ENCODE peak calls at places on chromosome 9, in eight cellular contexts. K is stomach; U is sigmoid colon; S is PC-9; F is upper lobe of right lung; X is body of pancreas; B is IMR-90; N is CD8-positive, alpha-beta T cell. A is an unnamed sample. For H3K36me3, the result is how much of the 10 kb centered on the place peaks cover.

GRCh38 chr9:32899181-32899580 is 102.2 kb downstream of the APTX start:
- DNase-seq in K (no peak), B (no peak), S (no peak), N (no peak), F (no peak), X (no peak), U (no peak), A (no peak)

GRCh38 chr9:121645853-121646807 is 5.3 kb upstream of the DAB2IP start:
- DNase-seq in K (no peak), U (no peak), N (no peak), S (no peak), X (no peak), F (no peak), B (no peak), A (no peak)

GRCh38 chr9:129481824-129482511 is 138.9 kb downstream of the C9orf50 start:
- DNase-seq in S (peak), N (no peak), U (no peak), F (no peak), B (no peak), K (no peak), X (no peak), A (no peak)

GRCh38 chr9:3342159-3342777 is 183.5 kb downstream of the RFX3 start:
- DNase-seq in N (no peak), X (no peak), K (no peak), U (no peak), F (no peak), S (no peak), B (peak), A (no peak)

GRCh38 chr9:118094387-118094786 is 390.2 kb downstream of the TLR4 start:
- DNase-seq in F (no peak), N (no peak), S (no peak), K (no peak), B (no peak), X (no peak), U (no peak), A (no peak)

GRCh38 chr9:129665008-129665771 is at the start of gene PRRX2:
- DNase-seq in S (no peak), X (no peak), U (no peak), K (no peak), F (no peak), B (peak), N (no peak), A (no peak)

GRCh38 chr9:77901771-77902170 is 129.8 kb downstream of the GNAQ start:
- DNase-seq in K (no peak), B (no peak), N (no peak), S (no peak), U (no peak), X (no peak), F (no peak), A (no peak)

GRCh38 chr9:2725126-2725525 is 7.8 kb downstream of the KCNV2 start:
- DNase-seq in B (no peak), U (no peak), X (no peak), K (no peak), N (no peak), S (no peak), F (no peak), A (no peak)

GRCh38 chr9:36144322-36145206 is 8.0 kb downstream of the GLIPR2 start:
- DNase-seq in B (no peak), S (no peak), K (no peak), U (no peak), X (no peak), N (peak), F (no peak), A (no peak)

GRCh38 chr9:88711719-88712118 is 176.7 kb downstream of the NXNL2 start:
- DNase-seq in K (no peak), S (no peak), X (no peak), N (no peak), B (no peak), U (no peak), F (no peak), A (no peak)

GRCh38 chr9:114385412-114386181 is 2.2 kb downstream of the AKNA start:
- DNase-seq in F (peak), N (peak), U (peak), B (peak), X (peak), K (peak), S (peak), A (peak)

GRCh38 chr9:109504689-109505088 is 6.6 kb upstream of the PTPN3 start:
- DNase-seq in U (no peak), B (no peak), N (no peak), F (no peak), K (no peak), X (no peak), S (no peak), A (no peak)

GRCh38 chr9:130187523-130187846 is 15.3 kb downstream of the NCS1 start:
- DNase-seq in N (no peak), U (no peak), X (no peak), S (no peak), B (no peak), K (no peak), F (no peak), A (no peak)

GRCh38 chr9:19161257-19162025 is 34.1 kb upstream of the PLIN2 start:
- DNase-seq in B (peak), S (peak), F (no peak), X (peak), K (peak), U (peak), N (peak), A (peak)

GRCh38 chr9:76426807-76427419 is 32.1 kb upstream of the GCNT1 start:
- DNase-seq in U (no peak), F (no peak), X (no peak), K (no peak), N (no peak), B (no peak), S (no peak), A (no peak)

GRCh38 chr9:136049451-136050265 is 45.4 kb downstream of the NACC2 start:
- DNase-seq in N (no peak), X (no peak), K (no peak), S (no peak), F (peak), U (peak), B (no peak), A (no peak)

GRCh38 chr9:136051568-136052432 is 43.3 kb downstream of the NACC2 start:
- DNase-seq in B (peak), U (peak), K (peak), X (peak), N (peak), F (peak), S (peak), A (peak)

GRCh38 chr9:136050706-136051567 is 44.2 kb downstream of the NACC2 start:
- DNase-seq in B (peak), S (no peak), F (peak), N (no peak), X (no peak), K (no peak), U (peak), A (no peak)

GRCh38 chr9:136048560-136049411 is 46.3 kb downstream of the NACC2 start:
- DNase-seq in F (peak), X (no peak), U (peak), B (no peak), N (no peak), S (no peak), K (no peak), A (no peak)

DNA sequence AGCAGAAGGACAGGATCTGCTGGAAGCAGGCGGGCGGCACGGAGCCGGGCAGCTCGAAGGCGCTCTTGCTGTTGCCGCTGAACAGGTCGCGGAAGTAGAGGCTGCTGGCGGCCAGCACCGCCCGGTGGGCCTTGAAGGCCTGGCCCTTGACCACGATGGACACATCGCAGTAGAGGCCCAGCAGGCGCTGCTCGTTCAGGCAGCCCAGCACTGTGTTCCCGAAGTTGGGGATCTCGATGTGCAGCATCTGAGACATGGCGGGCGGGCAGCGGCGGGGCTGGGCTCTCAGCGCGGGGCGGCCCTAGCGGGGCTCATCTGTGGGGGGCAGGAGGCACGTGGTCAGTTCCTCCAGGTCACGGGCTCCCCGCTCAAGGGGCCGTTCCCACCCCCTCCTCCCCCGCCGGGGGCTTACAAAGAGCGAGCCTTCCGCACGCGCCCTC is 44.8 kb downstream of the NACC2 start:
- DNase-seq in F (no peak), K (no peak), N (no peak), B (no peak), U (peak), S (no peak), X (no peak), A (no peak)
- H3K36me3 ChIP-seq in F (under half), K (half or more), N (under half), B (under half), U (under half), S (under half), X (under half), A (under half)

GRCh38 chr9:105157178-105157583 is 87.3 kb upstream of the SLC44A1 start:
- DNase-seq in U (peak), K (peak), X (peak), F (peak), S (peak), B (peak), N (peak), A (peak)
- TF ChIP-seq CTCF in U (no peak), K (peak), X (peak), F (peak), S (peak), B (peak), N (peak), A (peak)

DNA sequence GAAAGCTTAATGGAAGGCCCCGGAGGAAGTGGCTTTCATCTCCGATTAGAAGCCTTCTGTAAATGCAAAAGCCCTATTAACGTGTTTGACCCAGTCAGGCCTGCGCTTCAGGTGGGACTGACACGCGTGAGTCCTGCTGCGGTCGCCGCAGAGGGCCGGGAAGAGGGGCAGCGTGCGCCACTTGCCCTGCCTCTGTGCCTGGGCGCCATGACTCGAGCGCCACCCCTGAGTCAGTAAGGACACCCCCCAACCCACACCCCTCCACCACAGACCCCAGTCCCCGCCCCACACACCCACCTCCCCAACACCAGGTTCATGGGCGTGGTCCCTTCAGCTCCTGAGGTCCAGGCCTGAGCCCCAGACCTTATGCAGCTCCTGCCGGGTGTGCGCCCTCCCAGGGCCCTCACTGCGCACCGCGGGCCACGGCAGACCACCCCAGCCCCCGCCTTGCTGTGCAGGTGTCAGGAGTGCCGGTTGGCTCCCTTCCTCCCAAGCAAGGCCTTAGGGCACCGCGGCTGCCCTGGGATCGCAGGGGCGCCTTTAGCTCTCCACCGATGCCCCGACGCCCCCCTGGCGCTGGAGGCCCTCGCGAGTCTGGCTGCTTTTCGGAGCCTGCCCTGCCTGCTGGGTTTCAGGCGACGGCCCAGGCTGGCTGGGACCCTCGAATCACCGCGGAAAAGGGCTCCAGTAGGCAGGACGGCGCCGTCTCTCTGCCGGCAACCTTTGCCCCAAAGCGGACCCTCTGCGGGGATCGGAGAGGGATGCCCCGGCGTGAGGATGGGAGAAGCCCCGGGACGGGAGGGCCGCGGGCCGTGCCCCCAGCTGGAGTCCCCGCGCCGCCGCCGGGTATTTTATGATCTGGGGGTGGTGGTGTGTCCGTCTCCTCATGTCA is 625 bp upstream of the OLFM1 start:
- DNase-seq in K (no peak), F (no peak), N (no peak), X (no peak), U (no peak), B (no peak), S (no peak), A (no peak)
- H3K4me3 ChIP-seq in K (peak), F (peak), N (no peak), X (no peak), U (no peak), B (no peak), S (no peak), A (no peak)

GRCh38 chr9:133360400-133361393 is 4.3 kb downstream of the SURF2 start:
- DNase-seq in S (no peak), F (no peak), K (no peak), N (no peak), U (no peak), X (no peak), B (no peak), A (no peak)
- H3K36me3 ChIP-seq in S (under half), F (half or more), K (half or more), N (half or more), U (under half), X (under half), B (half or more), A (under half)

GRCh38 chr9:5440426-5440825 is 2.7 kb upstream of the PLGRKT start:
- DNase-seq in U (no peak), F (no peak), K (no peak), S (no peak), B (no peak), X (no peak), N (no peak), A (no peak)

GRCh38 chr9:5441043-5441442 is 3.3 kb upstream of the PLGRKT start:
- DNase-seq in B (peak), S (no peak), F (no peak), X (no peak), N (no peak), K (no peak), U (no peak), A (no peak)

GRCh38 chr9:5436441-5436840 is 1.3 kb downstream of the PLGRKT start:
- DNase-seq in U (no peak), N (no peak), S (no peak), F (no peak), X (no peak), B (no peak), K (no peak), A (no peak)

GRCh38 chr9:5437254-5438216 is at the start of gene PLGRKT:
- DNase-seq in F (peak), K (peak), U (peak), S (peak), X (peak), N (peak), B (peak), A (peak)

DNA sequence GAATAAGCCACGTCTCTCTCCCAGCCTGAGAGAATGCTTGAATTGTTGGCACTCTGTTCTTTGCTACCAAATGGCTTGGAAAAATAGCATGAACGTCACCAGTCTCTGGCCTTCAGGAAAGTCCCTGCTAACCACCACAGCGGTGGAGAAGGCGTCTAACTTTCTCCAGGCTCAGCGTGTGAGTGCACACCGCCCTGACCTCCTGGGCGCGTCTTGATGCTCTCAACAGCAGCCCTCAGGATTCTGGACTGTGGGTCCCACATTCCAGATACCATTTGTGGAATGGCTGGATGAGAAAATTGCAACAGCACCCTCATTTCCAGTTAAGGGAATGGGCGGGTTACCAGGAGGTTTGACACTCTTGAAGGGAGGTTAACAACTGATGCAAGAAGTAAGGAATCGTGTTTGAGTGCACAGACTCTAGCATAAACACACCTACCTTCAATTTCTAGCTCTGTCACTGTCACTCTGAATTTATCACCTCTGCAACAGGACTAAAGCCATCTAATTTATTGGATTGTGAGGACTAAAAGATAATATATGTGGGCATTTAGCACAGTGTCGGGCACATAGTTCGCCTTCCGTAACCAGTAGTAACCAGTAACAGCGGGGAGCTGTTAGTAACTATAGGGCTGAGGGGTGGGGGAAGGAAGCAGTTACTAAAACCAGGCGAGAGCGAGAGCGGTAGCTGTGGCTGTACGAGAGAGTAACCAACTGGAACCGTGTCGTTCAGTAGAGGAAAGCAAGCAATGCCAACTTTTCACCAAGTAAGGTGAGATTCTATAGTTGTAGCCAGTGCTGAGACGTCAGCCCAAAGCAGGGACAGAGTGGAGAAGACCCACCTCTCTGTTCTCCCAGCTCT is 807 bp upstream of the PLGRKT start:
- DNase-seq in N (no peak), B (peak), X (no peak), F (no peak), S (no peak), K (no peak), U (no peak), A (no peak)
- TF ChIP-seq CTCF in N (no peak), B (no peak), X (no peak), F (no peak), S (no peak), K (no peak), U (no peak), A (no peak)

GRCh38 chr9:112890106-112891081 is at the start of gene SLC46A2:
- DNase-seq in U (no peak), F (peak), N (no peak), X (peak), K (peak), S (peak), B (no peak), A (no peak)
- H3K4me3 ChIP-seq in U (no peak), F (peak), N (no peak), X (no peak), K (peak), S (no peak), B (peak), A (peak)

DNA sequence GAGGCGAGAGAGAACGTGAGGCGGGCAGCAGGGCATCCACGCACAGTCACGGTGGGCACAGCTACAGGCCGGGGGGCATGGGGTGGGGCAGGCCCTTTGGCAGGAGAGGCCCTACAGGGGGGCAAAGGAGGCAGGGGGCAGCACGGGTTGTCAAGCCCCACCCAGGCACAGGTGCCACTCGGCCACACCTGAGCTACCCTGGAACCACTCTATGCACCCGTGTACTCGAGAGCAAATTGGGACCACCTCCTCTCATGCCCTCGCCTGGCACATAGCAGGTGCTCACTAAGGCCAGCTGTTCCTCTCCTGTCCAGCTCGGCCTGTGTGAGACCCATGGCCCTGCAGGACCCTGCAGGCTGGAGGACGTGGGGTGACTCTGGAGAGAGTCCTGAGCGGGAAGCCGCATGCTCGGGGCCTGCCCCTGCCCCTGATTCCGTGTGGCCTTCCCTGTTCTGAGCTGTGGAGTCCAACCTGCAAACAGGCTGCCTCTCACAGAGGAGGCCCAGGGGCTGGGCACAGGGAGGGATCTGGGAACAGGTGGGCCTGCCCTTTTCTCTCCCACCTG is 31.4 kb upstream of the SARDH start:
- DNase-seq in F (peak), X (peak), B (no peak), K (peak), U (peak), N (no peak), S (no peak), A (no peak)
- H3K36me3 ChIP-seq in F (under half), X (under half), B (under half), K (half or more), U (under half), N (under half), S (under half), A (under half)

GRCh38 chr9:107478805-107479204 is 10.8 kb downstream of the KLF4 start:
- DNase-seq in K (no peak), S (no peak), U (no peak), N (no peak), X (no peak), F (no peak), B (no peak), A (no peak)

GRCh38 chr9:107480386-107480789 is 9.2 kb downstream of the KLF4 start:
- DNase-seq in B (peak), K (no peak), S (peak), F (peak), U (peak), X (no peak), N (no peak), A (peak)

GRCh38 chr9:107484117-107484723 is 5.3 kb downstream of the KLF4 start:
- DNase-seq in K (no peak), F (no peak), U (no peak), S (peak), B (peak), N (no peak), X (peak), A (no peak)

GRCh38 chr9:107483666-107484065 is 5.9 kb downstream of the KLF4 start:
- DNase-seq in S (no peak), X (no peak), N (no peak), F (no peak), B (no peak), K (no peak), U (no peak), A (no peak)

DNA sequence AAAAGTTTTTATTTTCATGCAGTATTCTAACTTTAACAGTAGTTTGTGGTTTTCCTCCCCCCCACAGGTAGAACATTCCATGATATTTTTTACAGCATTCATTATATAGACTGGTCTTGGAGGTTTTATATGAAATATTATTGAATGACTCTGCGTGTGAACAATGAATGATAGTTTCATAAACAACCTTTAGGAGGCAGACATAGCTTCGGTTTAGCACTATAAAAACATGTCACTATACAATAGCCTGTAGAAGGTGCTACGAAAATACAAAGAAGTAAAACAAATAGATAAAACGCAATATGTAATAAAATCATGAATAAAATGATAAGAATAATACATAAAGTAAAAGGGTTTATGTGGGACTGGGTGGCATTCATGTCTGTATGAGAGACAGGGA is 8.5 kb downstream of the KLF4 start:
- DNase-seq in U (no peak), N (no peak), B (no peak), X (no peak), F (no peak), K (no peak), S (no peak), A (no peak)
- TF ChIP-seq CTCF in U (no peak), N (no peak), B (peak), X (no peak), F (peak), K (no peak), S (peak), A (no peak)

GRCh38 chr9:104810421-104811339 is 46.8 kb downstream of the NIPSNAP3B start:
- DNase-seq in F (no peak), B (peak), N (no peak), U (no peak), X (peak), K (peak), S (peak), A (no peak)
- H3K4me3 ChIP-seq in F (no peak), B (no peak), N (no peak), U (no peak), X (no peak), K (no peak), S (no peak), A (no peak)

A was measured in BJ.